ENCODE peak calls at places on chromosomes 11 and 22, in seven cellular contexts. O is colonic mucosa, S is NCI-H1105, C is WTC11, G is right lobe of liver, B is iris pigment epithelial cell, D is amygdala. I is an unnamed sample.

GRCh38 chr11:134347441-134347840 is 15.7 kb downstream of the GLB1L2 start:
- DNase-seq in O (no peak), S (no peak), C (no peak), G (peak; percentile 17), B (no peak), D (no peak), I (no peak)

GRCh38 chr22:50306753-50307749 is at the start of gene PLXNB2:
- DNase-seq in O (peak; percentile 83), S (peak; percentile 72), C (peak; percentile 73), G (peak; percentile 82), B (peak; percentile 79), D (peak; percentile 63), I (peak; percentile 90)

GRCh38 chr11:119476038-119476437 is 53.1 kb upstream of the THY1 start:
- DNase-seq in O (no peak), S (no peak), C (no peak), G (no peak), B (no peak), D (no peak), I (no peak)

GRCh38 chr11:132821027-132821426 is 711.3 kb downstream of the OPCML start:
- DNase-seq in O (no peak), S (no peak), C (no peak), G (no peak), B (no peak), D (no peak), I (no peak)

GRCh38 chr11:85810871-85811611 is at the start of gene SYTL2:
- DNase-seq in O (peak; percentile 89), S (peak; percentile 36), C (peak; percentile 81), G (peak; percentile 79), B (peak; percentile 18), D (peak; percentile 45), I (peak; percentile 96)

GRCh38 chr11:67301951-67302516 is 1.3 kb upstream of the SSH3 start:
- DNase-seq in O (peak; percentile 78), S (peak; percentile 38), C (peak; percentile 60), G (peak; percentile 77), B (peak; percentile 91), D (no peak), I (peak; percentile 94)

GRCh38 chr11:96335389-96335788 is 7.6 kb downstream of the MAML2 start:
- DNase-seq in O (no peak), S (no peak), C (no peak), G (no peak), B (peak; percentile 56), D (no peak), I (peak; percentile 15)

GRCh38 chr22:26860233-26860765 is 202.9 kb downstream of the MIAT start:
- DNase-seq in O (no peak), S (no peak), C (no peak), G (no peak), B (no peak), D (no peak), I (no peak)

GRCh38 chr11:8873966-8874365 is 37.0 kb upstream of the AKIP1 start:
- DNase-seq in O (no peak), S (no peak), C (no peak), G (no peak), B (no peak), D (no peak), I (no peak)

GRCh38 chr22:26479792-26480610 is 3.6 kb downstream of the HPS4 start:
- DNase-seq in O (peak; percentile 30), S (no peak), C (no peak), G (no peak), B (no peak), D (no peak), I (peak; percentile 45)

GRCh38 chr11:121337078-121337477 is 44.5 kb downstream of the SC5D start:
- DNase-seq in O (no peak), S (no peak), C (no peak), G (no peak), B (no peak), D (no peak), I (no peak)

GRCh38 chr22:39478461-39478860 is 21.6 kb downstream of the MGAT3 start:
- DNase-seq in O (no peak), S (no peak), C (peak; percentile 70), G (peak; percentile 57), B (no peak), D (no peak), I (peak; percentile 25)

GRCh38 chr11:35030716-35031213 is 108.2 kb upstream of the CD44 start:
- DNase-seq in O (no peak), S (no peak), C (no peak), G (no peak), B (peak; percentile 97), D (no peak), I (peak; percentile 87)

GRCh38 chr11:69965821-69966582 is 112.1 kb upstream of the ANO1 start:
- DNase-seq in O (peak; percentile 63), S (no peak), C (no peak), G (peak; percentile 72), B (no peak), D (no peak), I (no peak)

GRCh38 chr11:131744847-131745246 is 374.4 kb downstream of the NTM start:
- DNase-seq in O (no peak), S (no peak), C (no peak), G (no peak), B (peak; percentile 90), D (no peak), I (no peak)